ENCODE peak calls at places on chromosomes 3 and 15, in four cellular contexts. U, W, Y and C are unnamed samples.

GRCh38 chr3:11523793-11524160 is 119.9 kb downstream of the VGLL4 start:
- DNase-seq in U (no peak), Y (no peak), W (peak; percentile 43), C (no peak)

GRCh38 chr3:57397175-57398026 is 104.9 kb upstream of the ASB14 start:
- DNase-seq in Y (no peak), U (peak; percentile 64), W (no peak), C (peak; percentile 8)

GRCh38 chr15:68405426-68406250 is 26.3 kb downstream of the ITGA11 start:
- DNase-seq in Y (no peak), W (no peak), U (no peak), C (no peak)

GRCh38 chr3:142857056-142857455 is 31.8 kb downstream of the PCOLCE2 start:
- DNase-seq in U (no peak), W (no peak), Y (peak; percentile 27), C (no peak)

GRCh38 chr15:53378096-53378620 is 381.3 kb downstream of the WDR72 start:
- DNase-seq in U (no peak), Y (no peak), W (no peak), C (no peak)

GRCh38 chr15:90160781-90161727 is 40.1 kb upstream of the SEMA4B start:
- DNase-seq in Y (no peak), W (no peak), U (no peak), C (no peak)

GRCh38 chr3:32934150-32934742 is 17.2 kb upstream of the CCR4 start:
- DNase-seq in Y (no peak), W (no peak), U (no peak), C (no peak)

GRCh38 chr3:64925575-64925974 is 237.8 kb upstream of the ADAMTS9 start:
- DNase-seq in Y (no peak), U (no peak), W (no peak), C (no peak)

GRCh38 chr15:25208735-25209134 is 230.1 kb downstream of the UBE3A start:
- DNase-seq in Y (no peak), W (no peak), U (no peak), C (no peak)
- H3K9me3 ChIP-seq in Y (no peaks in the 10 kb centered on the region), W (peaks cover 37% of the 10 kb centered on the region), U (no peaks in the 10 kb centered on the region), C (no peaks in the 10 kb centered on the region)

DNA sequence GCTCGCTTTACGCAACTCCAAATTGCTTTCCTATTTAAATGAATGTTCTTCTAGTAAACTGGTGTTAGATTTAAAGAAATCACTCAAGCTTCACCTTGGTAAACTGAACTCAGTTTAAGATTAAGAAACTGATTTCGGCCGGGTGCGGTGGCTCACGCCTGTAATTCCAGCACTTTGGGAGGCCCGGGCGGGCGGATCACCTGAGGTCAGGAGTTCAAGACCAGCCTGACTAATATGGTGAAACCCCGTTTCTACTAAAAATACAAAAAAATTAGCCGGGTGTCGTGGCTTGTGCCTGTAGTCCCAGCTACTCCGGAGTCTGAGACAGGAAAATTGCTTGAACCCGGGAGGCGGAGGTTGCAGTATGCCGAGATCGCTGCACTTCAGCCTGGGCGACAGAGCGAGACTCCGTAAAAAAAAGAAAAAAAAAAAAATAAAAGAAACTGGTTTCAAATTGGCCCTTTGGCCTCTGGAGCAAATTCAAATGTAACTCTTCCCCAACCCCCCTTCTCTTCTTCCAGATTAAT is 1.7 kb downstream of the SKIL start:
- DNase-seq in Y (no peak), W (no peak), U (no peak), C (no peak)
- H3K4me3 ChIP-seq in Y (peak overlapping the region; percentile 82), W (peak overlapping the region; percentile 94), U (no peak overlapping the region), C (no peak overlapping the region)

GRCh38 chr15:101362986-101363566 is 68.0 kb upstream of the SNRPA1 start:
- DNase-seq in W (no peak), U (no peak), Y (no peak), C (no peak)
- H3K27me3 ChIP-seq in W (no peaks in the 10 kb centered on the region), U (no peaks in the 10 kb centered on the region), Y (no peaks in the 10 kb centered on the region), C (no peaks in the 10 kb centered on the region)

GRCh38 chr3:26347150-26347549 is 275.4 kb upstream of the LRRC3B start:
- DNase-seq in W (no peak), Y (no peak), U (no peak), C (no peak)

GRCh38 chr3:26350853-26351252 is 271.7 kb upstream of the LRRC3B start:
- DNase-seq in Y (no peak), W (no peak), U (no peak), C (no peak)

DNA sequence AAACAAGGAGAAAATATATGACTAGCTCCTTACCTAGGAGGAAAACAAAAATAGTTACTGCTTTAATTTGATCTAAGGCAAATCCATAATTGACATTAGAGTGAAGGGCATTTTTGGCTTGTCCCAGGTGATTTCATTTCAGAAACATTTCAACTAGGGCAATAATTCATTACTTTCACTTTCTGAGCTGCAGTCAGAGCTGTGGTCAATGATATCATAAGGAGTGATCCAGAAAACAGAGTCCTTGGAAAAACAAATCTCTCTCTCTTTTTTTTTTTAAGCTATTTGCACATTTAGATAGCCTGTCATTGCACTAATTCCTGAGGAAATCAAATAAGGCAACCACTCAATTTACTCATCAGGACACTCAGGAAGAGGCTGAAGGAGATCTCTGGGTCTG is 269.5 kb upstream of the LRRC3B start:
- DNase-seq in Y (no peak), U (no peak), W (no peak), C (no peak)
- H3K9me3 ChIP-seq in Y (peaks cover 12% of the 10 kb centered on the region), U (no peaks in the 10 kb centered on the region), W (no peaks in the 10 kb centered on the region), C (no peaks in the 10 kb centered on the region)

GRCh38 chr3:43256714-43257461 is 29.5 kb upstream of the SNRK start:
- DNase-seq in W (no peak), Y (no peak), U (no peak), C (no peak)

GRCh38 chr3:43260412-43260811 is 25.9 kb upstream of the SNRK start:
- DNase-seq in W (no peak), U (no peak), Y (no peak), C (no peak)

GRCh38 chr3:43262194-43262593 is 24.1 kb upstream of the SNRK start:
- DNase-seq in Y (no peak), U (no peak), W (no peak), C (no peak)

GRCh38 chr3:43257850-43258249 is 28.5 kb upstream of the SNRK start:
- DNase-seq in W (no peak), U (no peak), Y (no peak), C (no peak)

GRCh38 chr3:43259626-43260025 is 26.7 kb upstream of the SNRK start:
- DNase-seq in W (no peak), U (no peak), Y (no peak), C (no peak)
- H3K4me3 ChIP-seq in W (no peak overlapping the region), U (no peak overlapping the region), Y (no peak overlapping the region), C (no peak overlapping the region)

GRCh38 chr3:147400999-147401398 is 5.3 kb downstream of the ZIC4 start:
- DNase-seq in U (no peak), Y (no peak), W (no peak), C (no peak)

GRCh38 chr3:147397911-147398809 is 8.2 kb downstream of the ZIC4 start:
- DNase-seq in W (no peak), U (no peak), Y (no peak), C (no peak)

GRCh38 chr3:147397155-147397888 is 9.0 kb downstream of the ZIC4 start:
- DNase-seq in W (no peak), Y (no peak), U (no peak), C (no peak)

GRCh38 chr3:147398841-147399534 is 7.4 kb downstream of the ZIC4 start:
- DNase-seq in U (no peak), W (no peak), Y (no peak), C (no peak)

GRCh38 chr3:147400111-147400510 is 6.2 kb downstream of the ZIC4 start:
- DNase-seq in Y (no peak), W (no peak), U (no peak), C (no peak)
- H3K27me3 ChIP-seq in Y (peaks cover 13% of the 10 kb centered on the region), W (no peaks in the 10 kb centered on the region), U (peaks cover 9% of the 10 kb centered on the region), C (peaks cover 9% of the 10 kb centered on the region)

GRCh38 chr15:20368974-20369373 is 172.6 kb downstream of the GOLGA6L6 start:
- DNase-seq in W (no peak), Y (no peak), U (no peak), C (no peak)
- H3K9me3 ChIP-seq in W (no peaks in the 10 kb centered on the region), Y (no peaks in the 10 kb centered on the region), U (no peaks in the 10 kb centered on the region), C (no peaks in the 10 kb centered on the region)

GRCh38 chr3:184603156-184604030 is 41.8 kb downstream of the EPHB3 start:
- DNase-seq in W (no peak), U (no peak), Y (no peak), C (no peak)
- H3K4me3 ChIP-seq in W (peak overlapping the region; percentile 51), U (no peak overlapping the region), Y (peak overlapping the region; percentile 60), C (no peak overlapping the region)

DNA sequence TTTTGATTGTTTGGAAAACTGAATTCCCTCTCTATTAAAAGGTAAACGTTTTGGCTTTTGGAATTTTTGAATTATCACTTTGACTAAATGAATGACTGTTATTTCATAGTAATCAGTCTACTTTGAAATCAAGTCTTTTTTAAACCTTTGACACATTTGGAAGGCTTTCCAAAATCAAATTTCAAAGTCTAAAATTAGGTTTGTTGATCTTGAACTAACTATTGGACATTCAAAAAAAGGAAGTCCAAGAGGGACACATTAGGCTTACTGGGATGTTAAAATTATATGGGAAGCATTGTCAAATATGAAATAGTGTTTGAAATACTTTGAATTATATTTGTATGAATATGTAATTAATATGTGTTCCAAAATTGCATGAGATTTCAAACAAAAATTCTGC is 45.2 kb upstream of the AADACL2 start:
- DNase-seq in W (no peak), Y (no peak), U (no peak), C (no peak)
- H3K27me3 ChIP-seq in W (no peaks in the 10 kb centered on the region), Y (no peaks in the 10 kb centered on the region), U (no peaks in the 10 kb centered on the region), C (no peaks in the 10 kb centered on the region)

DNA sequence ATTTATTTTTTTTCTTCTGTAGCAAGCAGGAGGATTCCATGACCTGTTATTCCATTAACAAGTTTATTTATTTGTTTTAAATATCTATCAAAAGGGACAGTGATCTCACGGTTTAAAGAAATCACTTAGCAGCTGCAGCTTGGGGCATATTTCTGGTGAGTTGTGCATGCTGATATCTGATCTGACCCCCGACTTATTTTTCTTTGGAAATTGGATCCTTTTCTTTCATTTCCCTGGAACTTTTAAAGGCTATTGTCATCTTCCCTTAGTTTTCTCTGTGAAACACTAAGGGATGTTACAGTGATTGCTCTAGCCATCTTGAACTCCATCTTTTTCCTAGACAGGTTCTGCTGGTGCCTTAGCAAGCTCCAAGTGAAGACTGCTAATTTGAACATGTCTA is 845.0 kb downstream of the MCTP2 start:
- DNase-seq in U (no peak), W (no peak), Y (no peak), C (no peak)
- H3K9me3 ChIP-seq in U (no peaks in the 10 kb centered on the region), W (no peaks in the 10 kb centered on the region), Y (no peaks in the 10 kb centered on the region), C (no peaks in the 10 kb centered on the region)